ENCODE peak calls at places on chromosomes 7 and 10, in five cellular contexts. One of them, this sample, is unnamed.

GRCh38 chr7:600935-601334 is 81.3 kb upstream of the PDGFA start:
- DNase-seq in psoas muscle: peak
- DNase-seq in activated CD4-positive, alpha-beta T cell treated with anti-CD3 and anti-CD28 coated beads, Interleukin-2, amount 10 ng/mL, durations not matched to agents 24 days and 14 days: no peak
- DNase-seq in cardiac muscle cell: no peak
- DNase-seq in T-helper 1 cell: no peak
- DNase-seq in this sample: no peak

GRCh38 chr7:133528796-133529195 is 275.9 kb downstream of the EXOC4 start:
- DNase-seq in psoas muscle: no peak
- DNase-seq in activated CD4-positive, alpha-beta T cell treated with anti-CD3 and anti-CD28 coated beads, Interleukin-2, amount 10 ng/mL, durations not matched to agents 24 days and 14 days: no peak
- DNase-seq in cardiac muscle cell: no peak
- DNase-seq in T-helper 1 cell: no peak
- DNase-seq in this sample: no peak

GRCh38 chr10:78727251-78727650 is 341.5 kb upstream of the ZMIZ1 start:
- DNase-seq in psoas muscle: no peak
- DNase-seq in activated CD4-positive, alpha-beta T cell treated with anti-CD3 and anti-CD28 coated beads, Interleukin-2, amount 10 ng/mL, durations not matched to agents 24 days and 14 days: no peak
- DNase-seq in cardiac muscle cell: no peak
- DNase-seq in T-helper 1 cell: no peak
- DNase-seq in this sample: no peak

GRCh38 chr7:76303057-76303828 is 770 bp downstream of the HSPB1 start:
- DNase-seq in psoas muscle: peak
- DNase-seq in activated CD4-positive, alpha-beta T cell treated with anti-CD3 and anti-CD28 coated beads, Interleukin-2, amount 10 ng/mL, durations not matched to agents 24 days and 14 days: peak
- DNase-seq in cardiac muscle cell: peak
- DNase-seq in T-helper 1 cell: peak
- DNase-seq in this sample: peak

GRCh38 chr10:81018898-81019890 is 481.5 kb downstream of the SH2D4B start:
- DNase-seq in psoas muscle: no peak
- DNase-seq in activated CD4-positive, alpha-beta T cell treated with anti-CD3 and anti-CD28 coated beads, Interleukin-2, amount 10 ng/mL, durations not matched to agents 24 days and 14 days: peak
- DNase-seq in cardiac muscle cell: peak
- DNase-seq in T-helper 1 cell: no peak
- DNase-seq in this sample: no peak

GRCh38 chr10:70674560-70675495 is 2.5 kb downstream of the ADAMTS14 start:
- DNase-seq in psoas muscle: no peak
- DNase-seq in activated CD4-positive, alpha-beta T cell treated with anti-CD3 and anti-CD28 coated beads, Interleukin-2, amount 10 ng/mL, durations not matched to agents 24 days and 14 days: no peak
- DNase-seq in cardiac muscle cell: no peak
- DNase-seq in T-helper 1 cell: no peak
- DNase-seq in this sample: no peak

GRCh38 chr7:17304926-17305325 is 6.5 kb downstream of the AHR start:
- DNase-seq in psoas muscle: no peak
- DNase-seq in activated CD4-positive, alpha-beta T cell treated with anti-CD3 and anti-CD28 coated beads, Interleukin-2, amount 10 ng/mL, durations not matched to agents 24 days and 14 days: peak
- DNase-seq in cardiac muscle cell: no peak
- DNase-seq in T-helper 1 cell: no peak
- DNase-seq in this sample: no peak

GRCh38 chr10:110859206-110859946 is 12.4 kb upstream of the PDCD4 start:
- DNase-seq in psoas muscle: no peak
- DNase-seq in activated CD4-positive, alpha-beta T cell treated with anti-CD3 and anti-CD28 coated beads, Interleukin-2, amount 10 ng/mL, durations not matched to agents 24 days and 14 days: peak
- DNase-seq in cardiac muscle cell: no peak
- DNase-seq in T-helper 1 cell: no peak
- DNase-seq in this sample: no peak

GRCh38 chr10:95906675-95907453 is 911 bp upstream of the CC2D2B start:
- DNase-seq in psoas muscle: peak
- DNase-seq in activated CD4-positive, alpha-beta T cell treated with anti-CD3 and anti-CD28 coated beads, Interleukin-2, amount 10 ng/mL, durations not matched to agents 24 days and 14 days: peak
- DNase-seq in cardiac muscle cell: peak
- DNase-seq in T-helper 1 cell: peak
- DNase-seq in this sample: peak

GRCh38 chr10:14617850-14618249 is 156.8 kb downstream of the FAM107B start:
- DNase-seq in psoas muscle: no peak
- DNase-seq in activated CD4-positive, alpha-beta T cell treated with anti-CD3 and anti-CD28 coated beads, Interleukin-2, amount 10 ng/mL, durations not matched to agents 24 days and 14 days: no peak
- DNase-seq in cardiac muscle cell: no peak
- DNase-seq in T-helper 1 cell: no peak
- DNase-seq in this sample: no peak

GRCh38 chr10:125392140-125392539 is 231.8 kb upstream of the CTBP2 start:
- DNase-seq in psoas muscle: no peak
- DNase-seq in activated CD4-positive, alpha-beta T cell treated with anti-CD3 and anti-CD28 coated beads, Interleukin-2, amount 10 ng/mL, durations not matched to agents 24 days and 14 days: no peak
- DNase-seq in cardiac muscle cell: no peak
- DNase-seq in T-helper 1 cell: no peak
- DNase-seq in this sample: no peak

GRCh38 chr7:1743481-1744230 is 73.6 kb downstream of the ELFN1 start:
- DNase-seq in psoas muscle: no peak
- DNase-seq in activated CD4-positive, alpha-beta T cell treated with anti-CD3 and anti-CD28 coated beads, Interleukin-2, amount 10 ng/mL, durations not matched to agents 24 days and 14 days: no peak
- DNase-seq in cardiac muscle cell: no peak
- DNase-seq in T-helper 1 cell: no peak
- DNase-seq in this sample: no peak

This sample was measured in activated T-helper 2 cell treated with anti-CD3 and anti-CD28 coated beads, Interferon-gamma antibody, Interleukin-2, Interleukin-4, amounts not matched to agents 10 μg/mL and 5 μg/mL and 100 μg/mL, durations not matched to agents 14 hours and 24 hours and 36 hours.